ENCODE peak calls at places on chromosomes 2 and 18, in four cellular contexts. One of them, this sample, is unnamed.

GRCh38 chr18:52237551-52237950 is 102.4 kb upstream of the DCC start:
- DNase-seq in K562: no peak
- DNase-seq in GM12878: no peak
- DNase-seq in HepG2: no peak
- DNase-seq in this sample: no peak

GRCh38 chr2:164558450-164558849 is 62.8 kb downstream of the GRB14 start:
- DNase-seq in K562: no peak
- DNase-seq in GM12878: no peak
- DNase-seq in HepG2: no peak
- DNase-seq in this sample: no peak

GRCh38 chr2:128549646-128550260 is 231.1 kb upstream of the HS6ST1 start:
- DNase-seq in K562: no peak
- DNase-seq in GM12878: no peak
- DNase-seq in HepG2: no peak
- DNase-seq in this sample: peak

GRCh38 chr2:190649798-190650390 is 1.0 kb downstream of the NAB1 start:
- DNase-seq in K562: no peak
- DNase-seq in GM12878: no peak
- DNase-seq in HepG2: peak
- DNase-seq in this sample: peak

GRCh38 chr18:60684843-60685513 is 312.4 kb upstream of the MC4R start:
- DNase-seq in K562: no peak
- DNase-seq in GM12878: no peak
- DNase-seq in HepG2: peak
- DNase-seq in this sample: no peak

GRCh38 chr18:54712315-54712714 is 116.0 kb upstream of the RAB27B start:
- DNase-seq in K562: no peak
- DNase-seq in GM12878: no peak
- DNase-seq in HepG2: no peak
- DNase-seq in this sample: no peak

GRCh38 chr2:17065536-17065935 is 399.9 kb upstream of the CYRIA start:
- DNase-seq in K562: no peak
- DNase-seq in GM12878: no peak
- DNase-seq in HepG2: no peak
- DNase-seq in this sample: no peak

GRCh38 chr2:126864861-126865260 is 33.8 kb upstream of the TEX51 start:
- DNase-seq in K562: no peak
- DNase-seq in GM12878: no peak
- DNase-seq in HepG2: no peak
- DNase-seq in this sample: no peak

GRCh38 chr2:168212866-168213265 is 34.5 kb downstream of the STK39 start:
- DNase-seq in K562: no peak
- DNase-seq in GM12878: no peak
- DNase-seq in HepG2: no peak
- DNase-seq in this sample: no peak

GRCh38 chr2:159090514-159091201 is 122.2 kb downstream of the TANC1 start:
- DNase-seq in K562: no peak
- DNase-seq in GM12878: peak
- DNase-seq in HepG2: no peak
- DNase-seq in this sample: no peak

GRCh38 chr2:215811003-215811402 is 202.3 kb downstream of the MREG start:
- DNase-seq in K562: no peak
- DNase-seq in GM12878: no peak
- DNase-seq in HepG2: no peak
- DNase-seq in this sample: no peak

DNA sequence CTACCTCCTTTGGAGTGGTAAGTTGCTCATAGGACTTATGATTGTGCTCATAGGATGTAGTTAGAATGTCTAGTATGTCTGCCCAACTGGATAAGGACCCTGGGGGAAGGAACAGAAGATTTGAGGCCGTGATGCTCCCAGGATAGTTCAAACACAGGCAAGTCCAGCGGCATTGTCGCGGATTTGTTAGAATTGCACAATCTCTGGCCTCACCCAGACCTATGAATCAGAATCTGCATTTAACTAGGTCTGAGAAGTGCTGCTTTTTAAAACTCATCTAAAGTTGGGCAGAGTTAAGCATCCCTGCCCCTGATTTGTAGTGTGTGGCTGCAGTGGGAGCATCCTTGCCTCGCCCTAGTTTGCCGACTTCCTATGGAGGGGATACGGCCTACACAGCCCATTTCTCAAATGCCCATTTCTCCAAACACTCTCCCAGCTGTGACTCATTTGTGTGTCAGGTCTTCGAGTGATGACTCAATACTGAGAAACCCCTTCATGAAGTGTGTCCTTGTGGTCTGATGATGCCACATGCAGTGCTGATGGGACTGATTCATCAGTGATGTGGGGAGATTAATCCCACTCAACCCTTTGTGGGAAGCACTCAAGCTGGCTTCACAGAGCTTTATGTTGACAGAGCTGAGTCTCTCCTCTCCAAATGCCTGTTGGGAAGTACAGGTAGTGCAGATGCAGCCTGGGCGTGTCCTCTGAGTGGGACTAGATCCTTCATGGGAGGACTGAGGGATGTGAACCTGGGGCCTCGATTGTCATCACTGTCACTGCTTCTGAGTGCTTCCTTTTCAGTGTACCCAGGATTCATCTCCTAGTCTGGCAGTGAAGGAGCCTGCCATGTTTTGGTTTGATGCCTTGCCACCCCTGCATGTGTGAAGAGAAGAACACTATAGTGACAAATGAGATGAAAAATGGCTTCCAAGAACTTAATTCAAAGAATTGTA is 18.7 kb downstream of the SMIM21 start:
- DNase-seq in K562: no peak
- DNase-seq in GM12878: no peak
- DNase-seq in HepG2: peak
- DNase-seq in this sample: no peak
- TF ChIP-seq BHLHE40 in K562: no peak
- TF ChIP-seq BHLHE40 in GM12878: no peak
- TF ChIP-seq BHLHE40 in HepG2: no peak
- TF ChIP-seq BHLHE40 in this sample: no peak

GRCh38 chr2:55116966-55117365 is 66.7 kb upstream of the RTN4 start:
- DNase-seq in K562: no peak
- DNase-seq in GM12878: no peak
- DNase-seq in HepG2: no peak
- DNase-seq in this sample: no peak

GRCh38 chr2:55118643-55119065 is 68.4 kb upstream of the RTN4 start:
- DNase-seq in K562: peak
- DNase-seq in GM12878: no peak
- DNase-seq in HepG2: no peak
- DNase-seq in this sample: no peak

GRCh38 chr2:55116598-55116964 is 66.3 kb upstream of the RTN4 start:
- DNase-seq in K562: no peak
- DNase-seq in GM12878: no peak
- DNase-seq in HepG2: no peak
- DNase-seq in this sample: no peak

GRCh38 chr2:55120634-55121359 is 70.5 kb upstream of the RTN4 start:
- DNase-seq in K562: peak
- DNase-seq in GM12878: no peak
- DNase-seq in HepG2: no peak
- DNase-seq in this sample: peak

GRCh38 chr2:55119711-55120487 is 69.6 kb upstream of the RTN4 start:
- DNase-seq in K562: peak
- DNase-seq in GM12878: no peak
- DNase-seq in HepG2: no peak
- DNase-seq in this sample: no peak
- TF ChIP-seq FOXM1 in K562: no peak
- TF ChIP-seq FOXM1 in GM12878: no peak
- TF ChIP-seq FOXM1 in HepG2: no peak
- TF ChIP-seq FOXM1 in this sample: no peak

DNA sequence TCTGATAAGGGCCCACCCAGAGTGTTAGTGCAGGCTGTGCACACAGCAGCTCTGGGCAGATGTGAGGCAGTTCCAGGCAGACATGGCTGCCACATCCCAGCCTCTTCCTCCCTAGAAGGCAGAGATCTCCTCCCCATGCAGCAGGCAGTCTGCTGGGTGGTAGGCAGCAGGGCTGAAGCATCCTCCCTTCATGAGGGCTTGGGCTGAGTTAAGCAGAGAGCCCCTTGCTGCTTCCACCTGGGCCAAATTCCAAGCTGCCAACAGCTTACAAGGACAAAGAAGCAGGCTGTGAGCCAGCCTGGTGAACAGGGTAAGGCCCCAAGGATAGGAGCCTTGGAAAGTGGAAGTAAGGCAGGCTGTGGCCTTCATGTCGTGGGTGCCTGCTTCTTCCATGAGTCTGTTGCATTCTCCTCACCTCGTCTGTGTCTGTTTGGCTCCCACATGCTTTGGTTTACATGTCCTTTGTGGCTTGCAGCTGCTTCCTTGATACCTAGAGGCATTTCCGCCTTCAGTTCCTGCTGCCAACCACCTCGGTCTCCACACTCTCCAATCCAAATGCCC is 7.8 kb downstream of the PSD4 start:
- DNase-seq in K562: peak
- DNase-seq in GM12878: no peak
- DNase-seq in HepG2: no peak
- DNase-seq in this sample: no peak
- TF ChIP-seq BHLHE40 in K562: no peak
- TF ChIP-seq BHLHE40 in GM12878: no peak
- TF ChIP-seq BHLHE40 in HepG2: no peak
- TF ChIP-seq BHLHE40 in this sample: no peak

GRCh38 chr18:80154293-80154692 is 45.2 kb downstream of the ADNP2 start:
- DNase-seq in K562: peak
- DNase-seq in GM12878: peak
- DNase-seq in HepG2: peak
- DNase-seq in this sample: peak
- TF ChIP-seq FOXM1 in K562: no peak
- TF ChIP-seq FOXM1 in GM12878: no peak
- TF ChIP-seq FOXM1 in HepG2: no peak
- TF ChIP-seq FOXM1 in this sample: no peak

This sample was measured in HEK293T.